ENCODE peak calls at places on chromosome 19, in five cellular contexts. One of them, this sample, is unnamed.

GRCh38 chr19:7515471-7516226 is at the start of gene ZNF358:
- DNase-seq in K562: peak; percentile 82
- DNase-seq in GM12891: peak; percentile 92
- DNase-seq in GM12878: no peak
- DNase-seq in HepG2: peak; percentile 31
- DNase-seq in this sample: peak; percentile 83

GRCh38 chr19:29549105-29550070 is 23.6 kb downstream of the VSTM2B start:
- DNase-seq in HepG2: no peak
- DNase-seq in K562: no peak
- DNase-seq in GM12878: no peak
- DNase-seq in GM12891: no peak
- DNase-seq in this sample: no peak

GRCh38 chr19:9673912-9674668 is 810 bp downstream of the ZNF562 start:
- DNase-seq in HepG2: peak; percentile 15
- DNase-seq in GM12891: no peak
- DNase-seq in GM12878: peak; percentile 1
- DNase-seq in K562: peak; percentile 20
- DNase-seq in this sample: no peak

GRCh38 chr19:34236035-34236793 is 18.1 kb upstream of the GARRE1 start:
- DNase-seq in GM12891: no peak
- DNase-seq in K562: no peak
- DNase-seq in HepG2: no peak
- DNase-seq in GM12878: no peak
- DNase-seq in this sample: no peak

GRCh38 chr19:19132912-19133311 is 5.4 kb downstream of the TMEM161A start:
- DNase-seq in HepG2: no peak
- DNase-seq in K562: no peak
- DNase-seq in GM12878: no peak
- DNase-seq in GM12891: no peak
- DNase-seq in this sample: no peak

GRCh38 chr19:3007975-3008374 is 21.1 kb downstream of the TLE2 start:
- DNase-seq in GM12878: no peak
- DNase-seq in GM12891: no peak
- DNase-seq in HepG2: no peak
- DNase-seq in K562: no peak
- DNase-seq in this sample: no peak

GRCh38 chr19:36436531-36436930 is 18.1 kb upstream of the ZFP82 start:
- DNase-seq in K562: no peak
- DNase-seq in GM12891: no peak
- DNase-seq in HepG2: no peak
- DNase-seq in GM12878: no peak
- DNase-seq in this sample: no peak

GRCh38 chr19:13103961-13104847 is 1.5 kb upstream of the LYL1 start:
- DNase-seq in HepG2: no peak
- DNase-seq in GM12878: no peak
- DNase-seq in K562: peak; percentile 82
- DNase-seq in GM12891: peak; percentile 80
- DNase-seq in this sample: peak; percentile 83

GRCh38 chr19:49875801-49876421 is 1.2 kb downstream of the AKT1S1 start:
- DNase-seq in GM12891: no peak
- DNase-seq in GM12878: no peak
- DNase-seq in K562: peak; percentile 76
- DNase-seq in HepG2: peak; percentile 51
- DNase-seq in this sample: no peak

GRCh38 chr19:30374791-30375650 is 2.8 kb downstream of the ZNF536 start:
- DNase-seq in HepG2: no peak
- DNase-seq in GM12891: no peak
- DNase-seq in K562: no peak
- DNase-seq in GM12878: no peak
- DNase-seq in this sample: no peak

GRCh38 chr19:46211201-46211881 is 18.2 kb upstream of the IGFL1 start:
- DNase-seq in GM12878: no peak
- DNase-seq in GM12891: no peak
- DNase-seq in K562: no peak
- DNase-seq in HepG2: no peak
- DNase-seq in this sample: no peak

GRCh38 chr19:48271531-48272151 is 1.8 kb downstream of the ZNF114 start:
- DNase-seq in GM12891: peak; percentile 57
- DNase-seq in GM12878: no peak
- DNase-seq in HepG2: peak; percentile 67
- DNase-seq in K562: no peak
- DNase-seq in this sample: no peak

GRCh38 chr19:34224996-34225658 is 29.2 kb upstream of the GARRE1 start:
- DNase-seq in GM12891: no peak
- DNase-seq in K562: no peak
- DNase-seq in HepG2: no peak
- DNase-seq in GM12878: no peak
- DNase-seq in this sample: no peak

GRCh38 chr19:40055049-40055448 is 982 bp downstream of the ZNF780B start:
- DNase-seq in K562: peak; percentile 30
- DNase-seq in GM12878: no peak
- DNase-seq in HepG2: no peak
- DNase-seq in GM12891: no peak
- DNase-seq in this sample: no peak

GRCh38 chr19:43470288-43470687 is 4.9 kb upstream of the LYPD3 start:
- DNase-seq in GM12891: no peak
- DNase-seq in HepG2: no peak
- DNase-seq in K562: no peak
- DNase-seq in GM12878: no peak
- DNase-seq in this sample: no peak

GRCh38 chr19:23071087-23071511 is 45.7 kb upstream of the ZNF730 start:
- DNase-seq in HepG2: no peak
- DNase-seq in GM12891: peak; percentile 23
- DNase-seq in K562: peak; percentile 9
- DNase-seq in GM12878: no peak
- DNase-seq in this sample: no peak

GRCh38 chr19:14553939-14554243 is 18.0 kb downstream of the NDUFB7 start:
- DNase-seq in GM12891: no peak
- DNase-seq in K562: no peak
- DNase-seq in HepG2: no peak
- DNase-seq in GM12878: no peak
- DNase-seq in this sample: no peak

GRCh38 chr19:50718255-50719118 is 1.1 kb downstream of the SHANK1 start:
- DNase-seq in GM12878: no peak
- DNase-seq in GM12891: no peak
- DNase-seq in HepG2: no peak
- DNase-seq in K562: no peak
- DNase-seq in this sample: no peak

GRCh38 chr19:48968179-48968661 is 3.1 kb downstream of the FTL start:
- DNase-seq in HepG2: peak; percentile 39
- DNase-seq in GM12891: no peak
- DNase-seq in K562: no peak
- DNase-seq in GM12878: no peak
- DNase-seq in this sample: no peak

GRCh38 chr19:2246801-2247361 is 2.2 kb upstream of the AMH start:
- DNase-seq in HepG2: no peak
- DNase-seq in K562: no peak
- DNase-seq in GM12891: no peak
- DNase-seq in GM12878: no peak
- DNase-seq in this sample: no peak

GRCh38 chr19:8257052-8257443 is 47.9 kb downstream of the CERS4 start:
- DNase-seq in GM12891: no peak
- DNase-seq in K562: peak; percentile 91
- DNase-seq in HepG2: no peak
- DNase-seq in GM12878: no peak
- DNase-seq in this sample: no peak

GRCh38 chr19:15255359-15255990 is 23.2 kb upstream of the EPHX3 start:
- DNase-seq in GM12878: no peak
- DNase-seq in HepG2: no peak
- DNase-seq in K562: no peak
- DNase-seq in GM12891: no peak
- DNase-seq in this sample: no peak

DNA sequence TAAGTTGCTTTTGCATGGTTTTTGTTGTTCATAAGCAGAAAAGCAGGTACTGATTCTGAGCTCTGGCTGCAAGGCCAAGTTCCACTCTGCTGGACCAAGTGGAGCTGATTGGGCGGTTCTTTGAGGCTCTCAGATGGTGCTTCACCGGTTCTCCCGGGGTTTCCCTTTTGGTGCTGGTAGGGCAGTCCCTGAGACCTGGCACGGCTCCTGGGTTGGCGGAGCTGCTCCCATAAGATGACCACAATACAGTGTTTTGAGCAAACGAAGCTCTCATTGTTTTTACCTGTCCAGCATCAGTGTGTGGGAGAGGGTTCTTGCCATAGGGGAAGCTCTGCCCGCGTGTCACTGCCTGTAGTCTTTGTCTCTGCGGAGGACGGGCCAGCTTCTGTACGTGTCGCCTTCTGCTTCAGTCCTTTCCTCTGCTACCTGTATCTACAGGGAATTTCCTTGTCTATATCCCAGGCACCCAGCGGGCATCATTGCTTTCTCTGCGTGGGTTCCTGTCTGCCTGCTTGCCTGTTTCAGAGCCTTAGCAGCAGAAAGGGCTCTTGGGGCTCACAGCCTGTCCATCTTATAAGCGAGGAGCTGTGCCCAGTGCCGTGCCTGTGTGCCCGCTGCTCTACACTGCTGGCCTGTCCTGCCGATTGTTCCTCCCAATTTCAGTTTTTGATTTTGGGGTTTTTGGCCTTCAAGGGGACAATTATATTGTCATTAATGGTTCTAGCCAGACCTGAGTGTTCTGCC is 2.3 kb downstream of the U2AF2 start:
- DNase-seq in HepG2: no peak
- DNase-seq in GM12878: no peak
- DNase-seq in GM12891: no peak
- DNase-seq in K562: peak; percentile 29
- DNase-seq in this sample: no peak
- TF ChIP-seq TAF1 in HepG2: no peak
- TF ChIP-seq TAF1 in GM12878: no peak
- TF ChIP-seq TAF1 in GM12891: no peak
- TF ChIP-seq TAF1 in K562: no peak
- TF ChIP-seq TAF1 in this sample: no peak

GRCh38 chr19:41218615-41219507 is at the start of gene AXL:
- DNase-seq in GM12878: no peak
- DNase-seq in HepG2: peak; percentile 25
- DNase-seq in GM12891: no peak
- DNase-seq in K562: no peak
- DNase-seq in this sample: no peak
- TF ChIP-seq POLR2A in GM12878: no peak
- TF ChIP-seq POLR2A in HepG2: no peak
- TF ChIP-seq POLR2A in GM12891: no peak
- TF ChIP-seq POLR2A in K562: no peak
- TF ChIP-seq POLR2A in this sample: no peak

DNA sequence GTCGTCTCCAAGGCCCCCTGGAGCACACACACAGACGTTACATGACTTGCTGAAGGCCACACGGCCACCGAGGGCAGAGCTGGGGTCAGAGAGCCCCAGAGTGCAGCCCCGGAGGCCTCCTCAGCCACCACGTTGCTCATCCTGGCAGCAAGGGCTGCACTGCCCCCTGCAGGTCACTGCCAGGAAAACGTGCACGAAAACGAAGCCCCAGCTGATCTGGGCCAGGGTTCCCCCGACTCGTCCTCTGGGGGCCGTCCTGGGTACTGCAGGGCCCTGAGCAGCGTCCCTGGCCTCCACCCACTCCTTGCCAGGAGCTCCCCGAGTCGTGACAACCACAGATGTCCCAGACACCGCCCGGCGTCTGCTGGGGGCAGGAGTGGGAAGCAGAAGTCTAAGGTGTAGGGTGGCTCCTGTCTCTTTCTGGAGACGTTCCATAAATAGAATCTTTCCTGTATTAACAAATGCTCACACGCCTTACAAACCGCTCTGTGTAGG is 3.4 kb downstream of the TPGS1 start:
- DNase-seq in GM12878: peak; percentile 57
- DNase-seq in GM12891: peak; percentile 84
- DNase-seq in HepG2: peak; percentile 82
- DNase-seq in K562: peak; percentile 92
- DNase-seq in this sample: peak; percentile 86
- TF ChIP-seq POLR2AphosphoS5 in GM12878: no peak
- TF ChIP-seq POLR2AphosphoS5 in GM12891: no peak
- TF ChIP-seq POLR2AphosphoS5 in HepG2: no peak
- TF ChIP-seq POLR2AphosphoS5 in K562: no peak
- TF ChIP-seq POLR2AphosphoS5 in this sample: no peak

GRCh38 chr19:54952591-54953344 is 5.4 kb upstream of the NLRP7 start:
- DNase-seq in HepG2: no peak
- DNase-seq in GM12891: no peak
- DNase-seq in K562: peak; percentile 42
- DNase-seq in GM12878: no peak
- DNase-seq in this sample: no peak
- TF ChIP-seq TAF1 in HepG2: no peak
- TF ChIP-seq TAF1 in GM12891: no peak
- TF ChIP-seq TAF1 in K562: no peak
- TF ChIP-seq TAF1 in GM12878: no peak
- TF ChIP-seq TAF1 in this sample: no peak

GRCh38 chr19:1110809-1111640 is 7.2 kb downstream of the GPX4 start:
- DNase-seq in GM12891: no peak
- DNase-seq in K562: no peak
- DNase-seq in HepG2: no peak
- DNase-seq in GM12878: no peak
- DNase-seq in this sample: no peak

GRCh38 chr19:1107655-1108261 is 4.0 kb downstream of the GPX4 start:
- DNase-seq in GM12891: no peak
- DNase-seq in GM12878: no peak
- DNase-seq in K562: no peak
- DNase-seq in HepG2: no peak
- DNase-seq in this sample: no peak

GRCh38 chr19:1109697-1110671 is 6.2 kb downstream of the GPX4 start:
- DNase-seq in HepG2: no peak
- DNase-seq in K562: no peak
- DNase-seq in GM12878: no peak
- DNase-seq in GM12891: no peak
- DNase-seq in this sample: no peak

GRCh38 chr19:1108291-1109031 is 4.7 kb downstream of the GPX4 start:
- DNase-seq in HepG2: no peak
- DNase-seq in GM12878: no peak
- DNase-seq in K562: no peak
- DNase-seq in GM12891: no peak
- DNase-seq in this sample: no peak

DNA sequence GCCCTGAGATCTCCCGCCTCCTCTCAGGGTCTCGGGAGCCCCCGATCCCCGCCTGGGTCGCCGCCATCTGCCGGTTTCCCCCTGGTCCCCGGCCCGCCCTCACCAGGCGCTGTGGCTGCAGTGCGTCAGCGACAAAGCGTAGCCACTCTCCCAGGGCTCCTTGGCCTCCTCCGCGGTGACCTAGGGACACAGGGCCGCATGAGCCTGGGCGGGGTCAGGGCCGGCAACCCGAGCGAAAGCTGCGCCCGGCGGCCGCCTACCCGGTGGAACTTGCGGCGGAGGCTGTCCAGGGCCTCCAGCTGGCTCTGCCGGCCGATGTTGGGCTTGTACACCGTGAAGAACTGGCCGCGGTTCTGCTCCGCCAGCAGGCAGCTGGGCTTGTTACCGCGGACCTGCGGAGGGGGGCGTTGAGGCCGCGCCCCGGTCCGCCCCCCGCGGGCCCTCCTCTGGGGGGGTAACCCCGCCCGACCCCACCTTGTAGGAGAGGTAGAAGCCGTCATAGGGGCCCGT is 5.3 kb downstream of the GPX4 start:
- DNase-seq in K562: no peak
- DNase-seq in GM12878: no peak
- DNase-seq in HepG2: no peak
- DNase-seq in GM12891: no peak
- DNase-seq in this sample: no peak
- TF ChIP-seq POLR2A in K562: no peak
- TF ChIP-seq POLR2A in GM12878: peak; percentile 50
- TF ChIP-seq POLR2A in HepG2: no peak
- TF ChIP-seq POLR2A in GM12891: no peak
- TF ChIP-seq POLR2A in this sample: no peak

GRCh38 chr19:51837145-51837544 is 42.2 kb downstream of the FPR3 start:
- DNase-seq in GM12878: no peak
- DNase-seq in HepG2: no peak
- DNase-seq in GM12891: no peak
- DNase-seq in K562: no peak
- DNase-seq in this sample: no peak
- TF ChIP-seq POLR2AphosphoS5 in GM12878: no peak
- TF ChIP-seq POLR2AphosphoS5 in HepG2: no peak
- TF ChIP-seq POLR2AphosphoS5 in GM12891: no peak
- TF ChIP-seq POLR2AphosphoS5 in K562: no peak
- TF ChIP-seq POLR2AphosphoS5 in this sample: no peak

This sample was measured in GM12892.